ENCODE peak calls at places on chromosomes 2 and 18, in five cellular contexts. Z is right lobe of liver; X is HuH-7; W is stimulated activated naive CD8-positive, alpha-beta T cell treated with anti-CD3 and anti-CD28 coated beads, Interleukin-15, Interleukin-2, amounts not matched to agents 100 U/mL and 50 U/mL, for 24 hours; G is adipocyte. Q is an unnamed sample.

GRCh38 chr2:124740636-124741035 is 715.5 kb downstream of the CNTNAP5 start:
- DNase-seq in X (no peak), W (no peak), Z (no peak), G (no peak), Q (no peak)

GRCh38 chr2:66252002-66252545 is 182.9 kb upstream of the MEIS1 start:
- DNase-seq in G (no peak), W (no peak), X (no peak), Z (no peak), Q (no peak)

GRCh38 chr2:133077259-133077822 is 407.3 kb upstream of the LYPD1 start:
- DNase-seq in X (no peak), Z (no peak), G (peak; percentile 62), W (no peak), Q (no peak)

GRCh38 chr2:202072226-202072625 is 829 bp upstream of the KIAA2012 start:
- DNase-seq in G (no peak), Z (no peak), X (peak; percentile 20), W (no peak), Q (no peak)

GRCh38 chr2:233063269-233063975 is 3.3 kb downstream of the INPP5D start:
- DNase-seq in Z (no peak), G (no peak), X (no peak), W (peak; percentile 34), Q (peak; percentile 36)

GRCh38 chr2:127398239-127398590 is 10.4 kb upstream of the MAP3K2 start:
- DNase-seq in Z (peak; percentile 83), X (no peak), G (peak; percentile 95), W (peak; percentile 64), Q (peak; percentile 92)

GRCh38 chr18:36942264-36942663 is 113.3 kb downstream of the KIAA1328 start:
- DNase-seq in W (no peak), X (peak; percentile 8), G (peak; percentile 28), Z (no peak), Q (no peak)

GRCh38 chr2:14358774-14359173 is 273.7 kb upstream of the LRATD1 start:
- DNase-seq in G (no peak), W (no peak), Z (no peak), X (no peak), Q (no peak)

GRCh38 chr18:35406666-35407065 is 29.5 kb upstream of the ZNF396 start:
- DNase-seq in Z (no peak), X (no peak), G (no peak), W (no peak), Q (no peak)

GRCh38 chr18:4854664-4855063 is 342.4 kb downstream of the AKAIN1 start:
- DNase-seq in Z (no peak), G (no peak), X (no peak), W (no peak), Q (no peak)

GRCh38 chr2:2097549-2097948 is 233.5 kb downstream of the MYT1L start:
- DNase-seq in Z (no peak), W (no peak), G (no peak), X (no peak), Q (no peak)

GRCh38 chr2:85584857-85585780 is 888 bp downstream of the VAMP5 start:
- DNase-seq in W (no peak), G (peak; percentile 39), X (peak; percentile 85), Z (peak; percentile 53), Q (peak; percentile 60)

GRCh38 chr2:5067816-5068215 is 624.4 kb upstream of the SOX11 start:
- DNase-seq in Z (no peak), W (no peak), G (no peak), X (no peak), Q (no peak)

GRCh38 chr2:55871637-55872036 is 51.9 kb downstream of the EFEMP1 start:
- DNase-seq in X (no peak), Z (no peak), W (no peak), G (no peak), Q (no peak)